ENCODE peak calls at places on chromosomes 11 and 22, in nine cellular contexts. B, W, R, K, Q, S, T, V and N are unnamed samples.

GRCh38 chr11:123475478-123475877 is 45.4 kb downstream of the GRAMD1B start:
- DNase-seq in B (no peak), W (no peak), R (peak), K (no peak), Q (no peak), S (peak), T (no peak), V (no peak), N (no peak)

GRCh38 chr11:41849250-41849649 is 389.8 kb upstream of the LRRC4C start:
- DNase-seq in B (no peak), W (no peak), R (no peak), K (no peak), Q (no peak), S (no peak), T (no peak), V (no peak), N (no peak)

GRCh38 chr11:130211144-130211543 is 51.6 kb downstream of the ST14 start:
- DNase-seq in B (no peak), W (no peak), R (no peak), K (no peak), Q (no peak), S (no peak), T (no peak), V (no peak), N (peak)

GRCh38 chr11:27018902-27019544 is 21.6 kb upstream of the BBOX1 start:
- DNase-seq in B (no peak), W (no peak), R (no peak), K (no peak), Q (no peak), S (no peak), T (no peak), V (no peak), N (no peak)

GRCh38 chr22:44293034-44293433 is 19.7 kb downstream of the SHISAL1 start:
- DNase-seq in B (no peak), W (no peak), R (no peak), K (no peak), Q (no peak), S (no peak), T (no peak), V (no peak), N (no peak)

GRCh38 chr11:79076526-79077115 is 364.2 kb downstream of the TENM4 start:
- DNase-seq in B (no peak), W (no peak), R (no peak), K (peak), Q (no peak), S (peak), T (peak), V (no peak), N (no peak)

GRCh38 chr11:15118431-15118830 is 3.7 kb downstream of the INSC start:
- DNase-seq in B (no peak), W (no peak), R (no peak), K (no peak), Q (no peak), S (no peak), T (no peak), V (no peak), N (no peak)

GRCh38 chr22:45892681-45893461 is 84.1 kb downstream of the WNT7B start:
- DNase-seq in B (no peak), W (no peak), R (no peak), K (no peak), Q (no peak), S (no peak), T (no peak), V (no peak), N (peak)

GRCh38 chr11:36840378-36840777 is 242.3 kb upstream of the RAG2 start:
- DNase-seq in B (no peak), W (no peak), R (no peak), K (no peak), Q (no peak), S (no peak), T (no peak), V (no peak), N (no peak)

GRCh38 chr11:117931971-117932370 is 2.8 kb upstream of the TMPRSS13 start:
- DNase-seq in B (no peak), W (no peak), R (no peak), K (no peak), Q (no peak), S (no peak), T (peak), V (no peak), N (no peak)

GRCh38 chr11:121520243-121521144 is 67.7 kb upstream of the SORL1-AS1 start:
- DNase-seq in B (no peak), W (no peak), R (no peak), K (no peak), Q (no peak), S (no peak), T (no peak), V (no peak), N (no peak)

GRCh38 chr11:69027704-69028372 is 14.8 kb upstream of the MRGPRF start:
- DNase-seq in B (no peak), W (no peak), R (no peak), K (no peak), Q (no peak), S (no peak), T (peak), V (no peak), N (no peak)

GRCh38 chr11:65530157-65530496 is 5.2 kb downstream of the SCYL1 start:
- DNase-seq in B (no peak), W (no peak), R (no peak), K (no peak), Q (no peak), S (no peak), T (no peak), V (no peak), N (no peak)

GRCh38 chr11:105000797-105001196 is 22.2 kb downstream of the CASP5 start:
- DNase-seq in B (no peak), W (peak), R (no peak), K (peak), Q (no peak), S (no peak), T (no peak), V (no peak), N (peak)

GRCh38 chr11:96207459-96208449 is 135.2 kb downstream of the MAML2 start:
- DNase-seq in B (no peak), W (no peak), R (no peak), K (no peak), Q (no peak), S (no peak), T (no peak), V (no peak), N (no peak)

GRCh38 chr11:28619870-28620540 is 511.8 kb downstream of the METTL15 start:
- DNase-seq in B (no peak), W (no peak), R (no peak), K (no peak), Q (no peak), S (no peak), T (no peak), V (no peak), N (no peak)

GRCh38 chr11:87038235-87038960 is 664 bp downstream of the TMEM135 start:
- DNase-seq in B (no peak), W (no peak), R (no peak), K (no peak), Q (no peak), S (peak), T (no peak), V (no peak), N (no peak)

GRCh38 chr11:2096919-2097301 is 42.3 kb downstream of the IGF2 start:
- DNase-seq in B (no peak), W (no peak), R (no peak), K (no peak), Q (no peak), S (no peak), T (no peak), V (no peak), N (no peak)

GRCh38 chr11:35003658-35004057 is 87.2 kb downstream of the PDHX start:
- DNase-seq in B (no peak), W (no peak), R (no peak), K (no peak), Q (no peak), S (no peak), T (no peak), V (no peak), N (no peak)

GRCh38 chr11:126747315-126747714 is 253.3 kb downstream of the KIRREL3 start:
- DNase-seq in B (no peak), W (no peak), R (no peak), K (no peak), Q (no peak), S (no peak), T (no peak), V (no peak), N (no peak)